ENCODE peak calls at places on chromosomes 5 and 9, in four cellular contexts. X is occipital lobe, R is heart left ventricle, O is MM.1S. F is an unnamed sample.

GRCh38 chr9:13427587-13427986 is 148.1 kb upstream of the MPDZ start:
- DNase-seq in X (no peak), R (no peak), O (peak), F (peak)

GRCh38 chr9:19781240-19781639 is 7.6 kb downstream of the SLC24A2 start:
- DNase-seq in X (no peak), R (no peak), O (no peak), F (no peak)

GRCh38 chr9:130428096-130428665 is 16.6 kb upstream of the ASS1 start:
- DNase-seq in X (no peak), R (peak), O (no peak), F (no peak)

GRCh38 chr5:83169938-83170337 is 92.6 kb downstream of the XRCC4 start:
- DNase-seq in X (no peak), R (no peak), O (no peak), F (no peak)

GRCh38 chr9:133162802-133163558 is 734 bp downstream of the GBGT1 start:
- DNase-seq in X (no peak), R (peak), O (no peak), F (peak)

GRCh38 chr5:65261499-65261898 is 220.2 kb downstream of the ADAMTS6 start:
- DNase-seq in X (no peak), R (no peak), O (no peak), F (no peak)

GRCh38 chr5:111223790-111224560 is at the start of gene CAMK4:
- DNase-seq in X (peak), R (peak), O (peak), F (peak)

GRCh38 chr9:36925033-36925432 is 109.0 kb downstream of the PAX5 start:
- DNase-seq in X (no peak), R (no peak), O (no peak), F (no peak)

GRCh38 chr9:805151-805550 is 36.3 kb upstream of the DMRT1 start:
- DNase-seq in X (no peak), R (no peak), O (no peak), F (no peak)

GRCh38 chr9:93974151-93974550 is 19.0 kb upstream of the BARX1 start:
- DNase-seq in X (no peak), R (no peak), O (peak), F (no peak)

GRCh38 chr5:73282383-73282782 is 109.4 kb downstream of the TMEM174 start:
- DNase-seq in X (no peak), R (no peak), O (no peak), F (no peak)

GRCh38 chr5:93348231-93348630 is 232.8 kb downstream of the NR2F1-AS1 start:
- DNase-seq in X (no peak), R (no peak), O (no peak), F (no peak)

GRCh38 chr9:127877566-127877998 is at the start of gene AK1:
- DNase-seq in X (peak), R (peak), O (no peak), F (peak)

GRCh38 chr5:163727028-163727427 is 221.6 kb downstream of the MAT2B start:
- DNase-seq in X (no peak), R (no peak), O (peak), F (no peak)

GRCh38 chr9:33791117-33791516 is 4.2 kb upstream of the PRSS3 start:
- DNase-seq in X (no peak), R (no peak), O (no peak), F (no peak)

GRCh38 chr5:179558912-179559279 is 8.5 kb downstream of the RUFY1 start:
- DNase-seq in X (no peak), R (no peak), O (no peak), F (peak)

GRCh38 chr9:108903437-108904103 is 30.4 kb downstream of the ELP1 start:
- DNase-seq in X (no peak), R (no peak), O (no peak), F (no peak)

GRCh38 chr5:62977641-62978040 is 399.0 kb downstream of the LRRC70 start:
- DNase-seq in X (no peak), R (no peak), O (no peak), F (no peak)

GRCh38 chr5:179411161-179411841 is 66.0 kb upstream of the ADAMTS2 start:
- DNase-seq in X (no peak), R (no peak), O (no peak), F (no peak)

GRCh38 chr9:109887079-109887478 is 107.1 kb downstream of the PALM2AKAP2 start:
- DNase-seq in X (no peak), R (no peak), O (no peak), F (no peak)

GRCh38 chr9:114035221-114035844 is 42.8 kb downstream of the AMBP start:
- DNase-seq in X (no peak), R (no peak), O (no peak), F (no peak)

GRCh38 chr9:109317311-109317978 is 3.4 kb downstream of the EPB41L4B start:
- DNase-seq in X (no peak), R (no peak), O (no peak), F (no peak)

GRCh38 chr5:135047347-135047695 is 13.3 kb upstream of the PITX1 start:
- DNase-seq in X (no peak), R (peak), O (no peak), F (peak)

GRCh38 chr5:380701-381309 is 59.3 kb downstream of the AHRR start:
- DNase-seq in X (no peak), R (peak), O (no peak), F (peak)

GRCh38 chr9:116002624-116003023 is 151.0 kb upstream of the PAPPA start:
- DNase-seq in X (no peak), R (no peak), O (no peak), F (no peak)

GRCh38 chr5:176447538-176447981 is 625 bp upstream of the FAF2 start:
- DNase-seq in X (peak), R (peak), O (peak), F (no peak)

GRCh38 chr9:77809552-77809951 is 161.4 kb upstream of the GNA14 start:
- DNase-seq in X (no peak), R (no peak), O (no peak), F (no peak)

GRCh38 chr5:55668356-55668755 is 43.8 kb downstream of the SLC38A9 start:
- DNase-seq in X (no peak), R (no peak), O (no peak), F (no peak)

GRCh38 chr5:168219515-168220410 is 71.7 kb upstream of the WWC1 start:
- DNase-seq in X (peak), R (no peak), O (peak), F (peak)

GRCh38 chr9:111662851-111663823 is 1.7 kb downstream of the GNG10 start:
- DNase-seq in X (no peak), R (no peak), O (no peak), F (peak)

GRCh38 chr9:127700140-127700539 is 6.6 kb upstream of the CFAP157 start:
- DNase-seq in X (peak), R (no peak), O (no peak), F (no peak)

GRCh38 chr9:5651246-5651645 is 22.3 kb downstream of the RIC1 start:
- DNase-seq in X (no peak), R (no peak), O (no peak), F (no peak)

GRCh38 chr5:89711526-89711925 is 698.0 kb downstream of the CETN3 start:
- DNase-seq in X (no peak), R (no peak), O (no peak), F (no peak)

GRCh38 chr5:54547711-54548250 is 30.2 kb downstream of the SNX18 start:
- DNase-seq in X (no peak), R (no peak), O (no peak), F (no peak)

GRCh38 chr5:95285406-95285761 is 490 bp upstream of the MCTP1 start:
- DNase-seq in X (no peak), R (no peak), O (no peak), F (no peak)

GRCh38 chr9:132056717-132057429 is 22.8 kb downstream of the MED27 start:
- DNase-seq in X (no peak), R (no peak), O (no peak), F (no peak)

GRCh38 chr9:117084221-117084620 is 330.6 kb downstream of the ASTN2 start:
- DNase-seq in X (no peak), R (no peak), O (peak), F (no peak)